ENCODE peak calls at places on chromosomes 12 and 14, in five cellular contexts. J is OCI-LY7, X is thoracic aorta, Z is ovary, W is A549. I is an unnamed sample. For H3K9me3, the result is how much of the 10 kb centered on the place peaks cover.

GRCh38 chr12:54355104-54355815 is 9.0 kb downstream of the GPR84 start:
- DNase-seq in X (no peak), J (no peak), Z (no peak), W (no peak), I (no peak)

GRCh38 chr12:72256725-72257124 is 15.4 kb upstream of the TRHDE start:
- DNase-seq in J (no peak), Z (no peak), X (no peak), W (no peak), I (peak)

GRCh38 chr12:106301241-106301610 is 1.3 kb upstream of the TCP11L2 start:
- DNase-seq in W (no peak), Z (no peak), X (no peak), J (no peak), I (peak)

GRCh38 chr12:69996276-69996675 is 171.2 kb downstream of the MYRFL start:
- DNase-seq in X (no peak), Z (no peak), J (no peak), W (no peak), I (no peak)

GRCh38 chr12:81502912-81503695 is 256.0 kb downstream of the PPFIA2 start:
- DNase-seq in W (no peak), J (no peak), X (no peak), Z (no peak), I (peak)

GRCh38 chr12:132044661-132045412 is 95.1 kb downstream of the EP400 start:
- DNase-seq in W (no peak), X (no peak), J (no peak), Z (no peak), I (no peak)

GRCh38 chr14:23559010-23559920 is 3.2 kb downstream of the THTPA start:
- DNase-seq in Z (peak), J (peak), X (no peak), W (peak), I (peak)

GRCh38 chr12:79371226-79371625 is 319.5 kb downstream of the PAWR start:
- DNase-seq in J (no peak), X (no peak), W (no peak), Z (no peak), I (no peak)

GRCh38 chr14:65949711-65950516 is 536.3 kb upstream of the CCDC196 start:
- DNase-seq in J (no peak), Z (no peak), X (no peak), W (no peak), I (peak)

GRCh38 chr14:36254020-36254614 is 66.3 kb downstream of the MBIP start:
- DNase-seq in W (no peak), X (no peak), Z (no peak), J (no peak), I (peak)

GRCh38 chr12:50597200-50598195 is 92.7 kb downstream of the DIP2B start:
- DNase-seq in W (peak), J (peak), Z (no peak), X (peak), I (peak)

GRCh38 chr12:112964067-112964670 is 14.2 kb upstream of the OAS2 start:
- DNase-seq in X (no peak), Z (no peak), J (no peak), W (no peak), I (no peak)

GRCh38 chr12:110581951-110582285 is 1.2 kb downstream of the PPTC7 start:
- DNase-seq in J (no peak), W (no peak), Z (no peak), X (no peak), I (no peak)

GRCh38 chr12:56261503-56262230 is 3.5 kb upstream of the ANKRD52 start:
- DNase-seq in Z (no peak), J (no peak), X (no peak), W (peak), I (peak)

GRCh38 chr12:108583971-108584370 is 13.9 kb downstream of the TMEM119 start:
- DNase-seq in X (no peak), Z (no peak), W (no peak), J (no peak), I (no peak)

GRCh38 chr12:6535960-6536847 is 1.9 kb downstream of the GAPDH start:
- DNase-seq in J (peak), Z (peak), X (no peak), W (no peak), I (peak)

GRCh38 chr12:3398196-3398789 is 92.7 kb upstream of the PRMT8 start:
- DNase-seq in Z (no peak), J (no peak), W (no peak), X (no peak), I (no peak)

GRCh38 chr12:119412811-119413794 is 78.6 kb downstream of the CCDC60 start:
- DNase-seq in W (peak), Z (peak), J (peak), X (no peak), I (peak)

GRCh38 chr12:47021298-47021697 is 58.1 kb upstream of the PCED1B start:
- DNase-seq in W (peak), J (peak), Z (no peak), X (no peak), I (peak)

GRCh38 chr14:50397461-50398196 is 948 bp upstream of the CDKL1 start:
- DNase-seq in J (no peak), W (peak), X (no peak), Z (peak), I (peak)

GRCh38 chr14:30088620-30089019 is 161.0 kb upstream of the PRKD1 start:
- DNase-seq in W (no peak), X (no peak), J (no peak), Z (no peak), I (no peak)
- H3K9me3 ChIP-seq in W (under half), X (under half), J (under half), Z (under half), I (under half)

DNA sequence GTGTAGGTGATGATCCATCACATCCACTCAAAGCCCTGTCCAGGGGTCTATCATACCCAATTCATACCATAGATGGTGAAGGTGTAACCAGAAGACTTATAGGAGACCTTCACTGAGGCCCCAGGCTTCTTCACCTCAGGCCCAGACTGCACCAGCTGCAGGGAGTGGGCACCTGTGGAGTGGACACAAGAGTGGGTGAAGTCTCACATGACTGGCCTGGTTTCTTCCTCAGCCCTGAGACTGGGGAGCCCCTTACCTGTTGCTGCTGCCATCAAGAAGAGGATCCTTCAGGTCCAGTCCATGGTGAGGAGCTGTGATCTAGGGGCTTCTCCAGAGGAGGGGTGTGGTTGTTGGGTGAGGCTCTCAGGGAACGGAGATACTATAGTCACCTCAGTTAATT is 851.0 kb downstream of the TMEM121 start:
- DNase-seq in J (no peak), X (no peak), Z (no peak), W (no peak), I (no peak)
- H3K9me3 ChIP-seq in J (under half), X (under half), Z (under half), W (under half), I (under half)

GRCh38 chr12:34603382-34604035 is 581.2 kb downstream of the ALG10 start:
- DNase-seq in Z (no peak), W (no peak), X (no peak), J (no peak), I (no peak)

GRCh38 chr12:34602213-34602940 is 580.1 kb downstream of the ALG10 start:
- DNase-seq in J (no peak), W (no peak), X (no peak), Z (no peak), I (no peak)

GRCh38 chr12:34605510-34605887 is 583.2 kb downstream of the ALG10 start:
- DNase-seq in J (no peak), Z (no peak), X (no peak), W (no peak), I (no peak)

GRCh38 chr12:34604631-34605509 is 582.6 kb downstream of the ALG10 start:
- DNase-seq in J (no peak), Z (no peak), W (no peak), X (no peak), I (no peak)

DNA sequence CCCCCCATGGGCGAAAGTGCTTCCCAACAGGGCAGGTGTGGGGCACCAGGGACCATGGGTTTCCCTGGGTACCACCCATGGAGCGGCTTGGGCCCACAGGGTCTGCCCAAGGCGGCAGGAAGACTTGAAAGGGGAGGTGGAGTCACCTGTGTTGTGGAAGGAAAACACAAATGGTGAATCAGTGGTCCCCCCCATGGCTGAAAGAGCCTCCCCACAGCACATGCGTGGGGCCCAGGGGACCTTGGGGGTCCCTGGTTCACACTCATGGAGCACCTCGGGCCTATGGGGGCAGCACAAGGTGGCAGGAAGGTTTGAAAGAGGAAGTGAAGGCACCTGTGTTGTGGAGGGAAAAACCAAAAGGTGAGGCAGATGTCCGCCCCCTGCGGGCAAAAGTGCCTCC is 581.9 kb downstream of the ALG10 start:
- DNase-seq in J (no peak), W (no peak), Z (no peak), X (no peak), I (no peak)
- H3K9me3 ChIP-seq in J (under half), W (under half), Z (under half), X (under half), I (under half)

GRCh38 chr12:57998251-57998650 is 56.9 kb downstream of the ATP23 start:
- DNase-seq in Z (no peak), W (no peak), J (no peak), X (no peak), I (no peak)
- H3K9me3 ChIP-seq in Z (under half), W (under half), J (under half), X (under half), I (under half)

DNA sequence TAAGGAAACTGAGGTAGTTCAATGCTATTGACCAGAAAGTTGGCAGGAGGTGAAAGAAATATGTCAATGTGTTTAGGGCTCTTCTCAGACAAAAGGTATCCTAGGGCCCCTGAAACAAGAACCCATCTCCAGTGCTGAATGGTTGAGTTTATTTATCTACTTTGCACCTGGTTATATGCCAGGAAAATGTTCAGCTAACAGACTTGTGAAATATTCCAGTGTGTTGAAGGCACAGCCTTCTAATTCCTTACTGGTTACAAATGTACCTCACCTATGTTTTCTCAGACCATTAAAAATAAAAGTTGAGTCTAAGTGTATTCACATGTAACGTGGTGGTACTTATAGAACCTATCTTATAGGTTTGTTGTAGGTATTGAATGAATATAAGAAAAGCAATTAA is 511.7 kb upstream of the SEL1L start:
- DNase-seq in J (no peak), W (no peak), X (no peak), Z (no peak), I (no peak)
- H3K9me3 ChIP-seq in J (under half), W (under half), X (under half), Z (under half), I (under half)

DNA sequence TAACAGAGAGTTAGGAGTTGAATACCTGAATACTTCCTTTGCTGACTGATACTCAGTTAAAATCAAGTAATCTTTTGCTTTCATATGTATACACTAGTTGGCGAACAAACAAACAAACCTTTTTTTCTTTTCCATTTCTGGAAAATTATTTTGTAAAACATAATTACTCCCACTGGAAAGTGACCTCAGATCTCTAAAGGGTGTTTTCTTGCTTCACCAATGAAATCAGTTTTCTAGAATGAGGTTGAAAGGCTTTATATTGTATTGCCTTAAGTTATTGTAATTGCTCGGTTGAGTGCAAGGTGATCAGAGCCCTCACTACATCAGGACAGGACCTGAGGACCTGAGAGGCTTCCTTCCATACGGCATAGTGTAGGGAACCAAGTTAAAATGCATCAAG is at the start of gene OR4K1:
- DNase-seq in Z (no peak), W (no peak), J (no peak), X (no peak), I (no peak)
- H3K9me3 ChIP-seq in Z (under half), W (under half), J (under half), X (under half), I (under half)

I was measured in adipocyte.